ENCODE peak calls at places on chromosome 10, in six cellular contexts. V is B cell, S is endothelial cell, O is lower lobe of right lung, P is HFF-Myc, U is cardiac fibroblast. E is an unnamed sample.

GRCh38 chr10:113581092-113581491 is 28.2 kb downstream of the HABP2 start:
- DNase-seq in V (no peak), S (no peak), O (no peak), P (no peak), U (no peak), E (no peak)

GRCh38 chr10:58104419-58104818 is 163.3 kb downstream of the IPMK start:
- DNase-seq in V (no peak), S (no peak), O (no peak), P (no peak), U (no peak), E (no peak)

GRCh38 chr10:113859261-113859660 is 4.8 kb downstream of the NHLRC2 start:
- DNase-seq in V (no peak), S (no peak), O (no peak), P (no peak), U (no peak), E (no peak)

GRCh38 chr10:16227674-16228073 is 209.1 kb upstream of the PTER start:
- DNase-seq in V (no peak), S (no peak), O (no peak), P (no peak), U (no peak), E (no peak)

GRCh38 chr10:80511984-80512634 is 25.6 kb upstream of the SH2D4B start:
- DNase-seq in V (no peak), S (no peak), O (no peak), P (no peak), U (no peak), E (no peak)

GRCh38 chr10:10935032-10935431 is 82.6 kb upstream of the CELF2 start:
- DNase-seq in V (no peak), S (no peak), O (no peak), P (no peak), U (no peak), E (no peak)

GRCh38 chr10:3470191-3470590 is 297.6 kb upstream of the PITRM1 start:
- DNase-seq in V (no peak), S (no peak), O (no peak), P (no peak), U (no peak), E (no peak)

GRCh38 chr10:23505797-23506465 is 67.1 kb downstream of the OTUD1 start:
- DNase-seq in V (no peak), S (no peak), O (no peak), P (no peak), U (no peak), E (no peak)

GRCh38 chr10:132397671-132398565 is 918 bp downstream of the PWWP2B start:
- DNase-seq in V (peak), S (no peak), O (peak), P (no peak), U (peak), E (peak)

GRCh38 chr10:75718996-75719395 is 287.6 kb downstream of the LRMDA start:
- DNase-seq in V (no peak), S (no peak), O (no peak), P (no peak), U (peak), E (no peak)

GRCh38 chr10:52474265-52474664 is 160.2 kb downstream of the DKK1 start:
- DNase-seq in V (no peak), S (no peak), O (no peak), P (no peak), U (no peak), E (no peak)

GRCh38 chr10:113347508-113347907 is 205.3 kb upstream of the HABP2 start:
- DNase-seq in V (no peak), S (no peak), O (no peak), P (no peak), U (no peak), E (no peak)

GRCh38 chr10:113530476-113530875 is 22.4 kb upstream of the HABP2 start:
- DNase-seq in V (no peak), S (no peak), O (no peak), P (no peak), U (no peak), E (no peak)

GRCh38 chr10:73426318-73426717 is 7.0 kb downstream of the MSS51 start:
- DNase-seq in V (no peak), S (no peak), O (no peak), P (no peak), U (no peak), E (no peak)

GRCh38 chr10:133125901-133126300 is 34.1 kb upstream of the KNDC1 start:
- DNase-seq in V (peak), S (no peak), O (peak), P (no peak), U (no peak), E (no peak)

GRCh38 chr10:93512565-93512964 is 16.2 kb downstream of the CEP55 start:
- DNase-seq in V (no peak), S (no peak), O (no peak), P (no peak), U (peak), E (peak)

GRCh38 chr10:126468876-126469643 is 80.8 kb upstream of the ADAM12 start:
- DNase-seq in V (no peak), S (no peak), O (no peak), P (peak), U (peak), E (peak)

GRCh38 chr10:124668517-124669051 is 75.6 kb downstream of the FAM53B start:
- DNase-seq in V (no peak), S (no peak), O (peak), P (no peak), U (no peak), E (no peak)

GRCh38 chr10:36182059-36182654 is 540.1 kb upstream of the FZD8 start:
- DNase-seq in V (no peak), S (no peak), O (no peak), P (no peak), U (peak), E (no peak)

GRCh38 chr10:11017575-11018425 is at the start of gene CELF2:
- DNase-seq in V (peak), S (peak), O (peak), P (no peak), U (no peak), E (peak)

GRCh38 chr10:32146166-32146565 is 89.9 kb upstream of the KIF5B start:
- DNase-seq in V (no peak), S (no peak), O (no peak), P (no peak), U (no peak), E (no peak)

GRCh38 chr10:77016278-77016815 is 621.3 kb downstream of the KCNMA1 start:
- DNase-seq in V (no peak), S (no peak), O (no peak), P (no peak), U (no peak), E (no peak)

GRCh38 chr10:55002420-55002819 is 201.4 kb upstream of the PCDH15 start:
- DNase-seq in V (no peak), S (no peak), O (no peak), P (no peak), U (no peak), E (no peak)

GRCh38 chr10:35632027-35632426 is 10.1 kb downstream of the FZD8 start:
- DNase-seq in V (no peak), S (no peak), O (no peak), P (no peak), U (no peak), E (no peak)

GRCh38 chr10:35781643-35782035 is 139.5 kb upstream of the FZD8 start:
- DNase-seq in V (no peak), S (peak), O (no peak), P (no peak), U (no peak), E (peak)

GRCh38 chr10:71302874-71303568 is 16.0 kb upstream of the SLC29A3 start:
- DNase-seq in V (no peak), S (no peak), O (peak), P (no peak), U (peak), E (peak)

GRCh38 chr10:7738536-7739407 is 35.7 kb downstream of the ITIH2 start:
- DNase-seq in V (no peak), S (no peak), O (no peak), P (no peak), U (no peak), E (no peak)

GRCh38 chr10:44949915-44950314 is 9.7 kb upstream of the RASSF4 start:
- DNase-seq in V (no peak), S (no peak), O (no peak), P (no peak), U (no peak), E (peak)

GRCh38 chr10:102628451-102628911 is 15.8 kb upstream of the TRIM8 start:
- DNase-seq in V (no peak), S (no peak), O (peak), P (no peak), U (no peak), E (no peak)
- TF ChIP-seq CTCF in V (no peak), S (no peak), O (no peak), P (peak), U (peak), E (peak)

DNA sequence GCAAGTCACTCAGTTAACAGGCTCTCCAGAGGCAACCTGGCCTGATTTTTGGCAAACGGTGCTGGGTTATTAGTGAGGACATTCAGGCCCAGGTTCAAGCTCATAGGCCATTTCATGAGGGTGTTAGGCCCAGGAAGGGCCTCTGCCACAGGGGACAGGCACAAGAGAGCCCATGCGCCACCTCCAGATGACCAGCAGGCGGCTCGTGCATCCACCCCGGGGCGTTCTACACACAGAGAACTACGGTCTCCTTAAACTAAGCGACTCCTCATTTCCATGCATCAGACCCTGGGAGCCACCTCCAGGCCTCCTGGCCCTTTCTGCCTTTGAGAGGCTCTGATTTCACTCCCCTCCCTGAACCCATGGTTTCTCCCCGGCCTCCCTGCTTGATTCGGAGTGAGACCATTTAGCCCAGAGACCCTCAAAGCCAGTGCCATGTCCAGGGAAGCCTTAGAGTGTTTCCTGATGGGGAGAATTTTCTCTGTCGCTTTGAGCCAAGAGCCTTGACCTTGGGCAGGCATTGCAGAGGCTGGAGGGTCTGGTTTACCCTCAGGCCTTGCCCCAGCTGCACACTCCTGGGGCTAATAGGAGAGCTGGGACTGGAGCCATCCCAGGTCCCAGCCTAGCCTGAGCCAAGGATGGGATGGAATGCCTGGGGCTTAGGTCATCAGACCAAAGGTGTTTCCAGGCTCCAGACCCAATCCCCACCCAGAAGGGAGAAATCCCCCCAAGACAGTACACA is 188.0 kb downstream of the GRID1 start:
- DNase-seq in V (no peak), S (peak), O (no peak), P (no peak), U (peak), E (peak)
- TF ChIP-seq CTCF in V (no peak), S (peak), O (peak), P (peak), U (no peak), E (peak)

GRCh38 chr10:121880842-121881423 is 46.9 kb downstream of the ATE1 start:
- DNase-seq in V (no peak), S (no peak), O (no peak), P (no peak), U (peak), E (peak)
- TF ChIP-seq CTCF in V (no peak), S (no peak), O (no peak), P (no peak), U (no peak), E (no peak)

GRCh38 chr10:98257198-98257597 is 10.8 kb downstream of the LOXL4 start:
- DNase-seq in V (no peak), S (no peak), O (no peak), P (no peak), U (no peak), E (no peak)
- TF ChIP-seq CTCF in V (no peak), S (no peak), O (no peak), P (no peak), U (no peak), E (no peak)

GRCh38 chr10:100509241-100509640 is 10.4 kb downstream of the SEC31B start:
- DNase-seq in V (no peak), S (no peak), O (no peak), P (no peak), U (peak), E (no peak)

GRCh38 chr10:100508691-100509150 is 10.9 kb downstream of the SEC31B start:
- DNase-seq in V (no peak), S (peak), O (no peak), P (peak), U (peak), E (peak)

GRCh38 chr10:100505164-100505563 is 14.5 kb downstream of the SEC31B start:
- DNase-seq in V (no peak), S (no peak), O (no peak), P (no peak), U (no peak), E (no peak)

GRCh38 chr10:100507357-100507732 is 12.3 kb downstream of the SEC31B start:
- DNase-seq in V (no peak), S (no peak), O (no peak), P (no peak), U (no peak), E (no peak)

GRCh38 chr10:100506596-100507356 is 12.9 kb downstream of the SEC31B start:
- DNase-seq in V (no peak), S (no peak), O (no peak), P (no peak), U (no peak), E (no peak)
- TF ChIP-seq CTCF in V (no peak), S (no peak), O (no peak), P (no peak), U (no peak), E (no peak)

DNA sequence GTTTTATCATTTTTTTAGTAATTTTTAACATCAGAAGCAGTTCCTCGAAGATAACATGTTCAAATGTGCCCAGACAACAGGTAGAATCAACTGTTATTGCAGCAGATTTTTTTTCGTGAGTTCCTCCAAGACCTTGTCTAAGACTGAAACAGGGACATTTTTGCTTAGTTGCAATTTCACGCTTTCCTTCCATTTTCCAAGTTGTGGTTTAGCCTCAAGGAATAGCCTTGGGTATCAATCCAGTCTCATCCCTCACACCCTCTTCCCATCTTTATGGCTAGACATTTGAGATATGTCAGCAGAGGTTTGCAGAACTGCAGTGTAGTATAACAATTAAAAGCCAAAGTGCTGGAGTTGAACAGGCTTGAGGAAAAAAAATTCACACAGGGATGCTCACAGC is 152.5 kb downstream of the SORCS1 start:
- DNase-seq in V (no peak), S (no peak), O (no peak), P (no peak), U (no peak), E (no peak)
- TF ChIP-seq CTCF in V (no peak), S (no peak), O (no peak), P (no peak), U (no peak), E (no peak)

E was measured in choroid plexus epithelial cell.